ENCODE peak calls at places on chromosomes 11 and 22, in seven cellular contexts. T is H9, W is neuronal stem cell, F is mesenchymal stem cell, J is H1, L is mesendoderm, D is trophoblast cell. O is an unnamed sample. For H3K4me1, the result is how much of the 10 kb centered on the place peaks cover.

GRCh38 chr22:25745341-25746011 is 3.5 kb downstream of the MYO18B start:
- DNase-seq in T (no peak), W (no peak), F (peak), J (no peak), L (no peak), D (no peak), O (peak)

GRCh38 chr22:39294571-39295468 is 24.6 kb downstream of the RPL3 start:
- DNase-seq in T (no peak), W (no peak), F (no peak), J (no peak), L (no peak), D (peak), O (no peak)

GRCh38 chr11:111285205-111286079 is 12.9 kb upstream of the POU2AF3 start:
- DNase-seq in T (no peak), W (no peak), F (no peak), J (no peak), L (no peak), D (no peak), O (no peak)

GRCh38 chr11:2796091-2796490 is 89.5 kb downstream of the CDKN1C start:
- DNase-seq in T (no peak), W (no peak), F (no peak), J (no peak), L (no peak), D (no peak), O (no peak)

GRCh38 chr11:94149435-94149834 is 20.8 kb downstream of the PANX1 start:
- DNase-seq in T (no peak), W (no peak), F (no peak), J (no peak), L (no peak), D (no peak), O (peak)

GRCh38 chr11:19772480-19772879 is 59.8 kb downstream of the NAV2 start:
- DNase-seq in T (peak), W (no peak), F (no peak), J (peak), L (peak), D (no peak), O (no peak)

GRCh38 chr22:45286854-45287551 is 2.3 kb downstream of the UPK3A start:
- DNase-seq in T (no peak), W (no peak), F (no peak), J (no peak), L (no peak), D (no peak), O (no peak)

GRCh38 chr11:9568161-9568853 is 5.2 kb upstream of the WEE1 start:
- DNase-seq in T (no peak), W (no peak), F (no peak), J (no peak), L (peak), D (peak), O (peak)

GRCh38 chr11:112744041-112744440 is 217.2 kb upstream of the NCAM1 start:
- DNase-seq in T (no peak), W (no peak), F (no peak), J (no peak), L (no peak), D (no peak), O (no peak)

GRCh38 chr11:76235233-76236091 is 29.2 kb upstream of the WNT11 start:
- DNase-seq in T (peak), W (peak), F (peak), J (peak), L (peak), D (peak), O (peak)

GRCh38 chr22:36965716-36966115 is 52.3 kb downstream of the CSF2RB start:
- DNase-seq in T (no peak), W (no peak), F (no peak), J (no peak), L (no peak), D (no peak), O (no peak)

GRCh38 chr11:111298466-111299110 is at the start of gene POU2AF3:
- DNase-seq in T (peak), W (no peak), F (no peak), J (no peak), L (peak), D (no peak), O (no peak)

GRCh38 chr22:25602924-25603323 is 38.4 kb downstream of the GRK3 start:
- DNase-seq in T (no peak), W (no peak), F (no peak), J (no peak), L (no peak), D (no peak), O (no peak)

GRCh38 chr11:65204646-65205601 is 23.2 kb downstream of the CAPN1 start:
- DNase-seq in T (peak), W (peak), F (peak), J (no peak), L (peak), D (peak), O (peak)

GRCh38 chr11:78916759-78917158 is 342.1 kb upstream of the NARS2 start:
- DNase-seq in T (no peak), W (no peak), F (no peak), J (no peak), L (no peak), D (peak), O (peak)

GRCh38 chr11:112343368-112344039 is 82.8 kb upstream of the PLET1 start:
- DNase-seq in T (no peak), W (no peak), F (peak), J (no peak), L (no peak), D (no peak), O (peak)

GRCh38 chr11:1480191-1480554 is 6.4 kb downstream of the MOB2 start:
- DNase-seq in T (no peak), W (no peak), F (no peak), J (no peak), L (no peak), D (no peak), O (no peak)
- H3K4ac ChIP-seq in T (no peak), W (no peak), F (no peak), J (no peak), L (no peak), D (no peak), O (no peak)

GRCh38 chr11:1297011-1297575 is 12.3 kb downstream of the TOLLIP start:
- DNase-seq in T (peak), W (no peak), F (no peak), J (no peak), L (no peak), D (no peak), O (no peak)

GRCh38 chr11:1296287-1296686 is 13.1 kb downstream of the TOLLIP start:
- DNase-seq in T (no peak), W (no peak), F (no peak), J (no peak), L (no peak), D (no peak), O (no peak)

GRCh38 chr11:1298695-1299492 is 10.5 kb downstream of the TOLLIP start:
- DNase-seq in T (peak), W (no peak), F (peak), J (no peak), L (peak), D (peak), O (peak)

GRCh38 chr11:1299621-1300020 is 9.8 kb downstream of the TOLLIP start:
- DNase-seq in T (peak), W (no peak), F (no peak), J (no peak), L (no peak), D (peak), O (no peak)

GRCh38 chr11:1297576-1298473 is 11.6 kb downstream of the TOLLIP start:
- DNase-seq in T (peak), W (no peak), F (no peak), J (no peak), L (no peak), D (no peak), O (no peak)
- H3K4me1 ChIP-seq in T (under half), W (under half), F (under half), J (under half), L (under half), D (under half), O (under half)

GRCh38 chr22:48899523-48900326 is 927.9 kb downstream of the BRD1 start:
- DNase-seq in T (peak), W (no peak), F (no peak), J (no peak), L (no peak), D (no peak), O (no peak)
- H3K4ac ChIP-seq in T (no peak), W (no peak), F (no peak), J (no peak), L (no peak), D (no peak), O (no peak)

DNA sequence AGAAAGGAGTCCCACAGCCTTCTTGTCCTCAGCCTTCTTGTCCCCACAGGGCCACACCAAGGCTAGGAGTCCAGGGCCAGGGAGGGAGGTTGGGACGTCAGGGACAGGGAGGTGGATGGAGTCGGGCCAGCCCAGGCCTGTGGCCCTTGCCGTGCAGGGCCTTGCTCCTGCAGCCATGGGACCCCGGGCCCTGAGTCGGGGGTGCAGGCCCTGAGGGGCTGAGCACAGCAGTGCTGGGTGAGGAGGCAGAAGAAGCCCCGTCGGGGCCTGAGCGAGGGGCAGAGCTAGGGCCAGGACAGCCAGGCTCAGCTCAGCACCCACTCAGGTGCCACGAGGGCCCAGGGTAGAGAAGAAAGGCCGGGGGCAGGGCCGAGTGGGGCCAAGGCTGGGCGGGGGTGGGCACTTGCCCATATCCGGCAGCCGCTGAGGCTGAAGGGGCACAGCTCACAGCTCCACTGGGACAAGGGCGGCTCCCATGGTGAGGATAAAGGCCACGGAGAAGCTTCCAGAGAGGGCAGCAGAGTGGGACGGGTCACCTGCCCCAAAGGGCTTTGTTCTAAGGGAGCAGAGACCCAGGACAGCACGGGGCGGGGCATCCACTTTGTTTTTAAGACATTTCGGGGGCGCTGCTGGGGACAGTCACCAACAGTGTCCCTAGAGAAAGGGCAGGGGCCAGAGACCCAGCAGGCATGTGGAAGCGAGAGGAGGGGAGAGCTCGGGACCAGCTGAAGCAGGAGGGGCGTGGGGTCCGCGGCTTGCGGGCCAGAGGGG is 3.6 kb downstream of the MLC1 start:
- DNase-seq in T (no peak), W (no peak), F (no peak), J (no peak), L (no peak), D (no peak), O (no peak)
- H3K4me1 ChIP-seq in T (under half), W (under half), F (under half), J (under half), L (under half), D (under half), O (under half)

GRCh38 chr22:20674998-20675397 is 98.9 kb upstream of the SERPIND1 start:
- DNase-seq in T (no peak), W (no peak), F (no peak), J (no peak), L (no peak), D (no peak), O (no peak)
- H3K4ac ChIP-seq in T (no peak), W (no peak), F (no peak), J (no peak), L (no peak), D (no peak), O (no peak)

DNA sequence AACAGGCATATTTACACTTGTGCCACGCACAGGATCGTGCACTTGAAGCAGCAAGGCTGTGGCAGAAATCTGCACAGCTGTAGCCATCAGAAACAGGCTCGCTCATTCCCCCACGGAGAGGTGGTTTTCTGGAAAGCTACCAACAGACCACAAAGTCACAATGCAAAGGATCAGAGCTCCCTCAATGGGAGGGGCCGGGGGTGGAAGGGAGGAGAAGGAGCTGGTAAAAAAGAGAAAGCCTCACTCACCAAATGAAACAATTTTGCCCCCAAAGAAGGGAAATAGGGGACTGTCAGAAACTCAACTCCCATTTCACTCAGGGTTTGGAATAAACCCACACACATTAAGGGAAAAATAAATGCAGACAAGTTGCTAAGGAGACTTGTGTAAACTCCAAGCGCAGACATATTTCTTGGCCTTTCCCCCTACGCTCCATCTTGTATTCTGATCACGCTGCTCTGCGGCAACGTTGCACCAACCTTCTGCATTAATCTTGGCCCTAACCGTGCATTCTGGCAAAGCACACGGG is 43.2 kb upstream of the BLID start:
- DNase-seq in T (no peak), W (no peak), F (peak), J (no peak), L (peak), D (no peak), O (peak)
- H3K4me1 ChIP-seq in T (under half), W (under half), F (under half), J (under half), L (under half), D (under half), O (under half)